ENCODE peak calls at places on chromosome 20, in five cellular contexts. T is HepG2, P is H1, H is K562, V is GM12878. C is an unnamed sample.
A peak's percentile ranks its signal among the peaks of the same experiment; 100 is the strongest.

GRCh38 chr20:9185511-9185910 is 116.6 kb downstream of the PLCB4 start:
- DNase-seq in T (no peak), P (no peak), H (no peak), V (no peak), C (no peak)

GRCh38 chr20:8963330-8963729 is 105.6 kb upstream of the PLCB4 start:
- DNase-seq in T (no peak), P (no peak), H (no peak), V (no peak), C (no peak)

GRCh38 chr20:31517373-31517772 is 3.1 kb downstream of the HM13 start:
- DNase-seq in T (peak; percentile 91), P (peak; percentile 60), H (peak; percentile 62), V (no peak), C (peak; percentile 41)

GRCh38 chr20:33568378-33569289 is 78.7 kb downstream of the CBFA2T2 start:
- DNase-seq in T (peak; percentile 30), P (peak; percentile 75), H (no peak), V (no peak), C (no peak)

GRCh38 chr20:7693761-7694160 is 246.5 kb downstream of the HAO1 start:
- DNase-seq in T (no peak), P (no peak), H (no peak), V (no peak), C (no peak)

GRCh38 chr20:48965189-48965910 is 43.8 kb downstream of the ARFGEF2 start:
- DNase-seq in T (no peak), P (no peak), H (no peak), V (no peak), C (no peak)

GRCh38 chr20:325043-325888 is at the start of gene SOX12:
- DNase-seq in T (peak; percentile 96), P (peak; percentile 100), H (peak; percentile 94), V (peak; percentile 71), C (peak; percentile 85)

GRCh38 chr20:13317439-13317838 is 96.4 kb downstream of the ISM1 start:
- DNase-seq in T (no peak), P (no peak), H (no peak), V (no peak), C (no peak)

GRCh38 chr20:52446421-52447231 is 255.0 kb upstream of the ZFP64 start:
- DNase-seq in T (no peak), P (no peak), H (peak; percentile 35), V (no peak), C (no peak)

GRCh38 chr20:10992776-10993175 is 319.0 kb upstream of the JAG1 start:
- DNase-seq in T (no peak), P (no peak), H (no peak), V (no peak), C (no peak)

GRCh38 chr20:51631011-51631950 is 88.8 kb upstream of the NFATC2 start:
- DNase-seq in T (peak; percentile 28), P (no peak), H (peak; percentile 30), V (no peak), C (peak; percentile 91)

GRCh38 chr20:51306081-51306480 is 236.4 kb downstream of the NFATC2 start:
- DNase-seq in T (no peak), P (no peak), H (no peak), V (no peak), C (no peak)

GRCh38 chr20:35497320-35497719 is 32.1 kb downstream of the C20orf173 start:
- DNase-seq in T (no peak), P (no peak), H (no peak), V (no peak), C (no peak)

GRCh38 chr20:17796096-17796563 is 96.4 kb downstream of the BANF2 start:
- DNase-seq in T (peak; percentile 82), P (no peak), H (no peak), V (no peak), C (no peak)

GRCh38 chr20:38674178-38675133 is 49.8 kb upstream of the SLC32A1 start:
- DNase-seq in T (no peak), P (peak; percentile 91), H (peak; percentile 88), V (no peak), C (no peak)

GRCh38 chr20:21101453-21102251 is 4.5 kb downstream of the LINC00237 start:
- DNase-seq in T (no peak), P (peak; percentile 76), H (no peak), V (no peak), C (no peak)

GRCh38 chr20:36540551-36541211 is 638 bp upstream of the MYL9 start:
- DNase-seq in T (no peak), P (no peak), H (no peak), V (no peak), C (no peak)

GRCh38 chr20:38430679-38431325 is 4.3 kb downstream of the SNHG17 start:
- DNase-seq in T (no peak), P (no peak), H (no peak), V (no peak), C (no peak)

GRCh38 chr20:36875702-36876472 is at the start of gene TLDC2:
- DNase-seq in T (peak; percentile 86), P (no peak), H (no peak), V (no peak), C (no peak)

GRCh38 chr20:17810847-17811604 is 111.3 kb downstream of the BANF2 start:
- DNase-seq in T (no peak), P (no peak), H (no peak), V (no peak), C (no peak)

GRCh38 chr20:47950103-47950502 is 164.8 kb upstream of the SULF2 start:
- DNase-seq in T (no peak), P (no peak), H (peak; percentile 17), V (no peak), C (no peak)

GRCh38 chr20:25532971-25533391 is 52.4 kb downstream of the NINL start:
- DNase-seq in T (no peak), P (no peak), H (no peak), V (no peak), C (no peak)

GRCh38 chr20:41335591-41335990 is 5.0 kb upstream of the LPIN3 start:
- DNase-seq in T (no peak), P (no peak), H (no peak), V (no peak), C (no peak)

GRCh38 chr20:47202765-47203667 is 153.5 kb downstream of the ZMYND8 start:
- DNase-seq in T (peak; percentile 89), P (no peak), H (peak; percentile 34), V (no peak), C (no peak)

GRCh38 chr20:60062431-60063336 is 104.5 kb downstream of the CDH26 start:
- DNase-seq in T (no peak), P (no peak), H (no peak), V (no peak), C (no peak)

GRCh38 chr20:13312300-13312699 is 91.2 kb downstream of the ISM1 start:
- DNase-seq in T (no peak), P (no peak), H (no peak), V (no peak), C (no peak)

GRCh38 chr20:57507477-57507876 is 17.5 kb downstream of the CTCFL start:
- DNase-seq in T (no peak), P (no peak), H (no peak), V (no peak), C (no peak)

GRCh38 chr20:57509665-57510237 is 15.2 kb downstream of the CTCFL start:
- DNase-seq in T (peak; percentile 35), P (no peak), H (peak; percentile 45), V (no peak), C (peak; percentile 16)

GRCh38 chr20:57505991-57506390 is 18.9 kb downstream of the CTCFL start:
- DNase-seq in T (no peak), P (no peak), H (no peak), V (no peak), C (no peak)

GRCh38 chr20:57508381-57508780 is 16.6 kb downstream of the CTCFL start:
- DNase-seq in T (no peak), P (no peak), H (no peak), V (no peak), C (no peak)

GRCh38 chr20:57508831-57509230 is 16.1 kb downstream of the CTCFL start:
- DNase-seq in T (no peak), P (no peak), H (no peak), V (no peak), C (no peak)
- H3K27ac ChIP-seq in T (no peak overlapping the region), P (no peak overlapping the region), H (no peak overlapping the region), V (no peak overlapping the region), C (no peak overlapping the region)

DNA sequence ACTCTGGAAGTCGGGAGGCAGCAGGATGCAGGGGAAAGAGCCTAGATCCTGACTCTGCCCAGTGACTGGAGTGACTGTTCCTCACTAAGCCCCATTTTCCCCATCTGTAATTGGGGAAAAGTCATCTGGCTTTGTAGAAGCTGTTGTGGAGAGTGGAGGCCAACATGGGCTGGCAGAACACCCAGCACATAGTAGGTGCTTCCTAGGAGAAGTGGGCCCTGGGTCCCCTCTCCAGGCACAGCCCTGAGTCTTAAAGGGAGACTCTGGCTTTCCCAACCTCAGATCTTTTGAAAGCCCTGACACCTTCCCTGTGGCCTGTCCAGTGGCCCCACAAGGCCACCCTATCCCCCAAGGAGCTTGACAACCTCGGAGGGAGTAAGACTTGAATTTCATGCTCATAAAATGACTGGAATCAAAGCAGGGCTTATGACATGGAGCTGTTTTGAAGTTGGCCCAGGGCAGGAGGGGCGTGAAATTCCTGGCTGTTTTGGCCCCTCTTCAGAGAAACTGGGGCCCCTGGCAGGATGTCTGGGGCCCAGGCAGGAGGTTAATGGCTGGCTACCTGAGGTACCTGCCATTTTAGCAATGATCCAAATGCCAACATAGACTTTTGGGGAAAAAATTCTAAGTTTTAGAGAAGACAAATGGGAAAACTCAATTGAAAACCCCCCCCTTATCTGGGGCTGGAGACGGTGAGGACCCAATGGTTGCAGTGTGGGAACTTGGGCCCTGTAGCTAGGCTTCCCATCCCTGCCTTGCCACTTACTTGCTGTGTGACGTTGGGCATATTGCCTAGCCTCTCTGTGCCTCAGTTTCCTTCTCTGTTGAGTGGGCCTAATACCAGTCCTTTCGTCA is 51.6 kb downstream of the UBE2V1 start:
- DNase-seq in T (no peak), P (no peak), H (no peak), V (no peak), C (no peak)
- TF ChIP-seq ATF3 in T (no peak), P (no peak), H (no peak), V (no peak), C (no peak)

GRCh38 chr20:24109008-24109407 is 120.4 kb upstream of the GGTLC1 start:
- DNase-seq in T (no peak), P (no peak), H (peak; percentile 2), V (no peak), C (no peak)
- H3K27ac ChIP-seq in T (no peak overlapping the region), P (no peak overlapping the region), H (no peak overlapping the region), V (no peak overlapping the region), C (no peak overlapping the region)

DNA sequence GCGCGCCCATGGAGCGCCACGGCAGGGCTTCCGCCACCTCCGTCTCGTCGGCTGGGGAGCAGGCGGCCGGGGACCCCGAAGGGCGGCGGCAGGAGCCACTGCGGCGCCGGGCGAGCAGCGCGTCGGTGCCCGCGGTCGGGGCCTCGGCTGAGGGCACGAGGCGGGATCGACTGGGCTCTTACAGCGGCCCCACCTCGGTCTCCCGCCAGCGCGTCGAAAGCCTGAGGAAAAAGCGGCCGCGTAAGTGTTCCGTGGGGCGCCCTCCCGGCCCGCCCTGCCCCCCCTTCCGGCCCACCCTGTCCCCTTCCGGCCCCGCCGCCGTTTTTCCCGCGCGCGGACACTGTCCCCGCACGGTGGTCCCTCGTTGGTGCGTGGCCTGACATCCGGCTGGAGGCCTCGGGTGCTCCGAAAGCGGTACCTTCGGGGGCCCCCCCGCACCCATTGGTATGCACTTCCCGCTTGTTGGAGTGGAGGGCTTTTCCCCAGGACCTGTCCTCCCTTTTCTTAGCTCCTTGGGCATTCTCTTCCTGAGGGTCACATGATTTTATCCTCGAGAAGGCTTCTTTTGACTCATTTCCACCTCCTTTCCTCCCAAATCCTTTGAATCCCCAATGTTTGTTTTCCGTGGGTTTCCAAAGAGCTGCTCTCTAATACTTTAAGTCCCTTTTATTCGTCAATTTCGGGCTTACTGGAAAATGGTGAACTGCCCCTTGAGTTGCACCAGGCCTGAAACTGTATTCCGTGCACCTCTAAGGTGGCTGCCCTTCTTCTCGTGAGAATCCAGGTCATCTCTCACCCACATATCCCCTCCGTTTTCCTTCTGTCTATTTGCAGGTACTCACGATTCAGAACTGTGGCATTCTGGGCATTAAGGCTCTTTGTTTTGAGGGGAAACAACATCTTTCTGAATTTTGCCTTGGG is 562 bp downstream of the PANK2 start:
- DNase-seq in T (peak; percentile 33), P (peak; percentile 53), H (peak; percentile 69), V (no peak), C (no peak)
- TF ChIP-seq ATF3 in T (no peak), P (no peak), H (no peak), V (no peak), C (no peak)

C was measured in HCT116.